ENCODE peak calls at places on chromosome 14, in five cellular contexts. One of them, this sample, is unnamed.

GRCh38 chr14:92945544-92945943 is 22.6 kb downstream of the CHGA start:
- DNase-seq in adrenal gland: no peak
- DNase-seq in pancreas: no peak
- DNase-seq in BE2C: peak
- DNase-seq in WERI-Rb-1: no peak
- DNase-seq in this sample: no peak

GRCh38 chr14:56422703-56423213 is 156.8 kb upstream of the TMEM260 start:
- DNase-seq in adrenal gland: peak
- DNase-seq in pancreas: peak
- DNase-seq in BE2C: peak
- DNase-seq in WERI-Rb-1: peak
- DNase-seq in this sample: peak

GRCh38 chr14:76582447-76582846 is 178.8 kb upstream of the VASH1 start:
- DNase-seq in adrenal gland: no peak
- DNase-seq in pancreas: no peak
- DNase-seq in BE2C: no peak
- DNase-seq in WERI-Rb-1: no peak
- DNase-seq in this sample: no peak

GRCh38 chr14:94562941-94563883 is 2.0 kb downstream of the SERPINA4 start:
- DNase-seq in adrenal gland: no peak
- DNase-seq in pancreas: peak
- DNase-seq in BE2C: no peak
- DNase-seq in WERI-Rb-1: no peak
- DNase-seq in this sample: no peak

GRCh38 chr14:90545966-90546751 is 149.3 kb downstream of the CALM1 start:
- DNase-seq in adrenal gland: peak
- DNase-seq in pancreas: peak
- DNase-seq in BE2C: peak
- DNase-seq in WERI-Rb-1: peak
- DNase-seq in this sample: no peak

GRCh38 chr14:104383931-104384775 is 195.4 kb upstream of the C14orf180 start:
- DNase-seq in adrenal gland: no peak
- DNase-seq in pancreas: no peak
- DNase-seq in BE2C: peak
- DNase-seq in WERI-Rb-1: peak
- DNase-seq in this sample: no peak

GRCh38 chr14:53450871-53451270 is 297.7 kb upstream of the DDHD1 start:
- DNase-seq in adrenal gland: no peak
- DNase-seq in pancreas: no peak
- DNase-seq in BE2C: no peak
- DNase-seq in WERI-Rb-1: no peak
- DNase-seq in this sample: peak

GRCh38 chr14:34843011-34843554 is 32.1 kb downstream of the BAZ1A start:
- DNase-seq in adrenal gland: no peak
- DNase-seq in pancreas: no peak
- DNase-seq in BE2C: no peak
- DNase-seq in WERI-Rb-1: no peak
- DNase-seq in this sample: peak

GRCh38 chr14:56339855-56340701 is 221.9 kb downstream of the PELI2 start:
- DNase-seq in adrenal gland: peak
- DNase-seq in pancreas: peak
- DNase-seq in BE2C: peak
- DNase-seq in WERI-Rb-1: peak
- DNase-seq in this sample: peak

GRCh38 chr14:57884175-57884574 is 18.3 kb upstream of the SLC35F4 start:
- DNase-seq in adrenal gland: no peak
- DNase-seq in pancreas: no peak
- DNase-seq in BE2C: no peak
- DNase-seq in WERI-Rb-1: no peak
- DNase-seq in this sample: no peak

GRCh38 chr14:103206023-103206481 is 82.8 kb downstream of the TNFAIP2 start:
- DNase-seq in adrenal gland: peak
- DNase-seq in pancreas: no peak
- DNase-seq in BE2C: no peak
- DNase-seq in WERI-Rb-1: no peak
- DNase-seq in this sample: no peak

GRCh38 chr14:30855345-30856037 is 18.9 kb upstream of the COCH start:
- DNase-seq in adrenal gland: no peak
- DNase-seq in pancreas: no peak
- DNase-seq in BE2C: no peak
- DNase-seq in WERI-Rb-1: no peak
- DNase-seq in this sample: no peak

GRCh38 chr14:103091041-103091882 is 3.3 kb upstream of the EXOC3L4 start:
- DNase-seq in adrenal gland: no peak
- DNase-seq in pancreas: peak
- DNase-seq in BE2C: peak
- DNase-seq in WERI-Rb-1: peak
- DNase-seq in this sample: no peak

GRCh38 chr14:85463512-85463911 is 66.4 kb upstream of the FLRT2 start:
- DNase-seq in adrenal gland: no peak
- DNase-seq in pancreas: peak
- DNase-seq in BE2C: no peak
- DNase-seq in WERI-Rb-1: no peak
- DNase-seq in this sample: no peak

GRCh38 chr14:97781961-97782360 is 984.8 kb downstream of the VRK1 start:
- DNase-seq in adrenal gland: no peak
- DNase-seq in pancreas: no peak
- DNase-seq in BE2C: no peak
- DNase-seq in WERI-Rb-1: no peak
- DNase-seq in this sample: no peak

GRCh38 chr14:75334191-75335051 is 55.8 kb downstream of the FOS start:
- DNase-seq in adrenal gland: peak
- DNase-seq in pancreas: no peak
- DNase-seq in BE2C: peak
- DNase-seq in WERI-Rb-1: no peak
- DNase-seq in this sample: no peak

GRCh38 chr14:29446971-29447370 is 480.7 kb downstream of the PRKD1 start:
- DNase-seq in adrenal gland: no peak
- DNase-seq in pancreas: no peak
- DNase-seq in BE2C: no peak
- DNase-seq in WERI-Rb-1: no peak
- DNase-seq in this sample: no peak

GRCh38 chr14:61145258-61145902 is 135.8 kb downstream of the TMEM30B start:
- DNase-seq in adrenal gland: no peak
- DNase-seq in pancreas: no peak
- DNase-seq in BE2C: peak
- DNase-seq in WERI-Rb-1: no peak
- DNase-seq in this sample: peak

GRCh38 chr14:69464829-69465228 is 19.7 kb upstream of the PLEKHD1 start:
- DNase-seq in adrenal gland: peak
- DNase-seq in pancreas: no peak
- DNase-seq in BE2C: no peak
- DNase-seq in WERI-Rb-1: no peak
- DNase-seq in this sample: peak
- H3K4me3 ChIP-seq in adrenal gland: no peak
- H3K4me3 ChIP-seq in pancreas: no peak
- H3K4me3 ChIP-seq in BE2C: no peak
- H3K4me3 ChIP-seq in WERI-Rb-1: no peak
- H3K4me3 ChIP-seq in this sample: no peak

DNA sequence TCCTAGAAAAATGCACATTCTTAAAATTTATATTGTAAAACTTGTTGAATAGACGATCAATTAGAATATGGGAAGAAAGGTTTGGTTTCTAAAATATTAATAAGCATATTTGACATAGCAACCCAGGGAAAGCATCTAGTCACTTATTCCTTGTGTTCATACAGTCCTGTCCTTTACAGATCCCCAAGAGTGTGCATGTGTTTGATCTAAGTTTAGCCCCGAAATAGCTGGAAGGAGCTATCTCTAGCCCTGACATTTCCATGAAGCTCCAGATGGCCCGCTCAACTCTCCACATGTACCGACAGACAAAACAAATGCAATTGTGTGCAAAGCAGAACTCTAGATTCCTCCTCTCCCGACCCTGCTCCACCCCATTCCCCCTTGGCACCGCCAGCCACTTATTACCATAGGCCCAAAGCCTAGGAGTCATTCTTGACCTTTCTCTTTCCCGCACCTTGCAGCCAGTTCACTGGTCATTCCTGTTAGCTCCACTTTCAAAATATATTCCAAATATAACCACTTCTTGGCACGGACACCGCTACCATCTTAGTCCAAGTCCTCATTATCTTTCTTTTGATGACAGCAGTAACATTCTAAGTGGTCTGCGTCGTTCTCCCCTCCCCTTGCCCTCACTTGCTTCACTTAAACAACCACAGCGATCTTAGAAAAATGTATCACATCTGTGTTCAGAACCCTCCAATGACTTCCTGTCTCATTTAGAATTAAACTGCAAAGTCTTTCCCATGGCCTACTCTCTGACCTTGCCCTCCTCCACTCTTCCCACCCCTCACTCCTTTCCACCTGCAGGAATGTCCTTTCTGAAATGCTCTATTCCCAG is 45.5 kb upstream of the GZMB start:
- DNase-seq in adrenal gland: no peak
- DNase-seq in pancreas: no peak
- DNase-seq in BE2C: no peak
- DNase-seq in WERI-Rb-1: no peak
- DNase-seq in this sample: no peak
- TF ChIP-seq CTCF in adrenal gland: no peak
- TF ChIP-seq CTCF in pancreas: no peak
- TF ChIP-seq CTCF in BE2C: no peak
- TF ChIP-seq CTCF in WERI-Rb-1: no peak
- TF ChIP-seq CTCF in this sample: no peak

DNA sequence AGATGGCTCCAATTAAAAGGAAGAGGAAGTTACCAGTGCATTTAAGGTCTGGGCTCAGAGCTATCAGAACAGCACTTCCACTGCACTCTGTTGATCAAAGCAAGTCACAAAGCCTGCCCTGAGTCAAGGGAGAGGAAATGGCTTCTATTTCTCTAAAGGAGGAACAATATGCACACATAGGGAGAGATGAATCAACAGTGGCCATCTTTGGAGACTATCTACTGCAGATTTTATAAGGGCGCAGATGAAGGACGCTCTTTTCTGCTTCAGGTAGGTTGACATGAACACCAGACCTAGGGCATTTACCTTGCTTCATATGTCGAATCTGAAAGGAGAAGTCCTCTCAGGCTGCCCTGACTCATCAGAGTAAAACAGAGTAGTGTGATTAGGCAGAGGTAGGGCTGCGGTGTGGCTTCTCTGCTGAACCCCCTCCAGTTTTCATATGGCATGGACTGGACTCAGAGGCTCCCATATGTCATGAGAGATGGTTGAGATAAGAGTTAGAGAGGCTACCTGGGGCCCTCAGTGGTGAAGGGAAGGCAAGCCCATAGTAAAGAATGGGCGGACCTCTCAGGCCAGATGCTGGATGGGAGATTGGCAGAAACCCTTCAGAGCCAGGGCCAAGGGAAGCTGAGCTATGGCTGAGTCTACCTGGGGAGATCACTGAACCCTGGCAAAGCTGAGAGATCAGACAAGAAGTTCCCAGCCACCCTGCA is 84.4 kb downstream of the ARF6 start:
- DNase-seq in adrenal gland: no peak
- DNase-seq in pancreas: no peak
- DNase-seq in BE2C: no peak
- DNase-seq in WERI-Rb-1: no peak
- DNase-seq in this sample: no peak
- H3K4me3 ChIP-seq in adrenal gland: no peak
- H3K4me3 ChIP-seq in pancreas: no peak
- H3K4me3 ChIP-seq in BE2C: no peak
- H3K4me3 ChIP-seq in WERI-Rb-1: no peak
- H3K4me3 ChIP-seq in this sample: no peak

GRCh38 chr14:23101986-23102625 is 2.7 kb downstream of the CIROP start:
- DNase-seq in adrenal gland: no peak
- DNase-seq in pancreas: no peak
- DNase-seq in BE2C: no peak
- DNase-seq in WERI-Rb-1: no peak
- DNase-seq in this sample: no peak

GRCh38 chr14:23097786-23098185 is 2.5 kb downstream of the C14orf119 start:
- DNase-seq in adrenal gland: no peak
- DNase-seq in pancreas: no peak
- DNase-seq in BE2C: no peak
- DNase-seq in WERI-Rb-1: no peak
- DNase-seq in this sample: no peak

GRCh38 chr14:23101213-23101970 is 3.4 kb downstream of the CIROP start:
- DNase-seq in adrenal gland: no peak
- DNase-seq in pancreas: no peak
- DNase-seq in BE2C: no peak
- DNase-seq in WERI-Rb-1: peak
- DNase-seq in this sample: no peak

GRCh38 chr14:23102801-23103200 is 2.0 kb downstream of the CIROP start:
- DNase-seq in adrenal gland: no peak
- DNase-seq in pancreas: no peak
- DNase-seq in BE2C: no peak
- DNase-seq in WERI-Rb-1: no peak
- DNase-seq in this sample: no peak

DNA sequence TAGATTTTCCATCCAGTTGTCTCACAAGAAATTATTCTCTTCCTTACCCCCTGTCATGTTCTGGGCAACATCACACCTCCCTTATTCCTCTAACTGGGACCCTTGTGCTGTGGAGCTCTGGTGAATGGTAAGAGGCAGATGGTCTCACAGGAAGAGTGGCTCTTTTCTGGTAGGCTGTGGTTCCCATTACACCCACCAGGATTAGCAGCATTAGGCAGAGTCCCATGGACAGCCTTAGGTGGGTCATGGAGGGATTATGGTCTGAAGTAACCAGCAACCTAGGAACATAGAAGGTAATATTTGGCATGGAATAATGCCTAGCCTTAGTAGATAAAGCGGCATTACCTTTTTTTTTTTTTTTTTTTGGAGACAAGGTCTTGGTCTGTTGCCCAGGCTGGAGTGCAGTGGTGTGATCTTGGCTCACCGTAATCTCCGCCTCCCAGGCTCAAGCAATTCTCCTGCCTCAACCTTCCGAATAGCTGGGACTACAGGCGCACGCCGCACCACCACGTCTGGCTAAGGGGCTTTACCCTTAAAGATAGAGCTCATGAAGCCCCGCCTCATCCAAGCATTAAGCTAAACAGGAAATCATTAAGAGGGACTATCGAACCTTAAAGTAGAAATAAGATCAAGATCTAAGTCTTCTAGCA is 4.0 kb downstream of the C14orf119 start:
- DNase-seq in adrenal gland: no peak
- DNase-seq in pancreas: peak
- DNase-seq in BE2C: no peak
- DNase-seq in WERI-Rb-1: peak
- DNase-seq in this sample: no peak
- TF ChIP-seq CTCF in adrenal gland: no peak
- TF ChIP-seq CTCF in pancreas: no peak
- TF ChIP-seq CTCF in BE2C: peak
- TF ChIP-seq CTCF in WERI-Rb-1: no peak
- TF ChIP-seq CTCF in this sample: no peak

This sample was measured in AG09309.